ENCODE peak calls at places on chromosomes 5 and 9, in nine cellular contexts. One of them, this sample, is unnamed.

GRCh38 chr5:103475629-103476240 is 86.9 kb downstream of the NUDT12 start:
- DNase-seq in activated T-helper 2 cell treated with anti-CD3 and anti-CD28 coated beads, Interferon-gamma antibody, Interleukin-2, Interleukin-4, amounts not matched to agents 10 μg/mL and 5 μg/mL and 100 μg/mL, durations not matched to agents 14 hours and 24 hours and 36 hours: no peak
- DNase-seq in A549: peak
- DNase-seq in colonic mucosa: no peak
- DNase-seq in stimulated activated CD8-positive, alpha-beta memory T cell treated with anti-CD3 and anti-CD28 coated beads, Interleukin-15, amount 100 ng/mL, for 1 hour: no peak
- DNase-seq in M059J: peak
- DNase-seq in AG09319: no peak
- DNase-seq in stimulated activated naive CD8-positive, alpha-beta T cell treated with anti-CD3 and anti-CD28 coated beads, Interleukin-15, Interleukin-2, amounts not matched to agents 100 U/mL and 50 U/mL, for 24 hours: no peak
- DNase-seq in H1: no peak
- DNase-seq in this sample: peak

GRCh38 chr5:392431-392988 is 50.5 kb upstream of the EXOC3 start:
- DNase-seq in activated T-helper 2 cell treated with anti-CD3 and anti-CD28 coated beads, Interferon-gamma antibody, Interleukin-2, Interleukin-4, amounts not matched to agents 10 μg/mL and 5 μg/mL and 100 μg/mL, durations not matched to agents 14 hours and 24 hours and 36 hours: peak
- DNase-seq in H1: peak
- DNase-seq in A549: peak
- DNase-seq in AG09319: no peak
- DNase-seq in stimulated activated CD8-positive, alpha-beta memory T cell treated with anti-CD3 and anti-CD28 coated beads, Interleukin-15, amount 100 ng/mL, for 1 hour: peak
- DNase-seq in M059J: peak
- DNase-seq in stimulated activated naive CD8-positive, alpha-beta T cell treated with anti-CD3 and anti-CD28 coated beads, Interleukin-15, Interleukin-2, amounts not matched to agents 100 U/mL and 50 U/mL, for 24 hours: peak
- DNase-seq in colonic mucosa: peak
- DNase-seq in this sample: no peak

GRCh38 chr5:2591777-2592453 is 159.6 kb downstream of the IRX2 start:
- DNase-seq in A549: no peak
- DNase-seq in M059J: no peak
- DNase-seq in colonic mucosa: no peak
- DNase-seq in stimulated activated CD8-positive, alpha-beta memory T cell treated with anti-CD3 and anti-CD28 coated beads, Interleukin-15, amount 100 ng/mL, for 1 hour: no peak
- DNase-seq in stimulated activated naive CD8-positive, alpha-beta T cell treated with anti-CD3 and anti-CD28 coated beads, Interleukin-15, Interleukin-2, amounts not matched to agents 100 U/mL and 50 U/mL, for 24 hours: no peak
- DNase-seq in AG09319: no peak
- DNase-seq in H1: no peak
- DNase-seq in activated T-helper 2 cell treated with anti-CD3 and anti-CD28 coated beads, Interferon-gamma antibody, Interleukin-2, Interleukin-4, amounts not matched to agents 10 μg/mL and 5 μg/mL and 100 μg/mL, durations not matched to agents 14 hours and 24 hours and 36 hours: no peak
- DNase-seq in this sample: no peak

GRCh38 chr5:136023935-136024645 is 4.7 kb upstream of the TGFBI start:
- DNase-seq in M059J: peak
- DNase-seq in A549: no peak
- DNase-seq in activated T-helper 2 cell treated with anti-CD3 and anti-CD28 coated beads, Interferon-gamma antibody, Interleukin-2, Interleukin-4, amounts not matched to agents 10 μg/mL and 5 μg/mL and 100 μg/mL, durations not matched to agents 14 hours and 24 hours and 36 hours: no peak
- DNase-seq in colonic mucosa: no peak
- DNase-seq in AG09319: peak
- DNase-seq in stimulated activated naive CD8-positive, alpha-beta T cell treated with anti-CD3 and anti-CD28 coated beads, Interleukin-15, Interleukin-2, amounts not matched to agents 100 U/mL and 50 U/mL, for 24 hours: no peak
- DNase-seq in stimulated activated CD8-positive, alpha-beta memory T cell treated with anti-CD3 and anti-CD28 coated beads, Interleukin-15, amount 100 ng/mL, for 1 hour: no peak
- DNase-seq in H1: no peak
- DNase-seq in this sample: no peak

GRCh38 chr5:41414598-41414997 is 95.8 kb downstream of the PLCXD3 start:
- DNase-seq in activated T-helper 2 cell treated with anti-CD3 and anti-CD28 coated beads, Interferon-gamma antibody, Interleukin-2, Interleukin-4, amounts not matched to agents 10 μg/mL and 5 μg/mL and 100 μg/mL, durations not matched to agents 14 hours and 24 hours and 36 hours: no peak
- DNase-seq in AG09319: peak
- DNase-seq in M059J: peak
- DNase-seq in stimulated activated CD8-positive, alpha-beta memory T cell treated with anti-CD3 and anti-CD28 coated beads, Interleukin-15, amount 100 ng/mL, for 1 hour: no peak
- DNase-seq in A549: peak
- DNase-seq in colonic mucosa: no peak
- DNase-seq in stimulated activated naive CD8-positive, alpha-beta T cell treated with anti-CD3 and anti-CD28 coated beads, Interleukin-15, Interleukin-2, amounts not matched to agents 100 U/mL and 50 U/mL, for 24 hours: no peak
- DNase-seq in H1: no peak
- DNase-seq in this sample: no peak

GRCh38 chr5:81238460-81238859 is 5.3 kb downstream of the CKMT2 start:
- DNase-seq in stimulated activated naive CD8-positive, alpha-beta T cell treated with anti-CD3 and anti-CD28 coated beads, Interleukin-15, Interleukin-2, amounts not matched to agents 100 U/mL and 50 U/mL, for 24 hours: no peak
- DNase-seq in activated T-helper 2 cell treated with anti-CD3 and anti-CD28 coated beads, Interferon-gamma antibody, Interleukin-2, Interleukin-4, amounts not matched to agents 10 μg/mL and 5 μg/mL and 100 μg/mL, durations not matched to agents 14 hours and 24 hours and 36 hours: no peak
- DNase-seq in stimulated activated CD8-positive, alpha-beta memory T cell treated with anti-CD3 and anti-CD28 coated beads, Interleukin-15, amount 100 ng/mL, for 1 hour: no peak
- DNase-seq in AG09319: no peak
- DNase-seq in M059J: no peak
- DNase-seq in colonic mucosa: no peak
- DNase-seq in H1: no peak
- DNase-seq in A549: no peak
- DNase-seq in this sample: no peak

GRCh38 chr5:126888180-126888579 is 111.2 kb downstream of the LMNB1 start:
- DNase-seq in A549: no peak
- DNase-seq in colonic mucosa: no peak
- DNase-seq in activated T-helper 2 cell treated with anti-CD3 and anti-CD28 coated beads, Interferon-gamma antibody, Interleukin-2, Interleukin-4, amounts not matched to agents 10 μg/mL and 5 μg/mL and 100 μg/mL, durations not matched to agents 14 hours and 24 hours and 36 hours: no peak
- DNase-seq in stimulated activated naive CD8-positive, alpha-beta T cell treated with anti-CD3 and anti-CD28 coated beads, Interleukin-15, Interleukin-2, amounts not matched to agents 100 U/mL and 50 U/mL, for 24 hours: no peak
- DNase-seq in H1: no peak
- DNase-seq in M059J: no peak
- DNase-seq in stimulated activated CD8-positive, alpha-beta memory T cell treated with anti-CD3 and anti-CD28 coated beads, Interleukin-15, amount 100 ng/mL, for 1 hour: no peak
- DNase-seq in AG09319: no peak
- DNase-seq in this sample: no peak

GRCh38 chr5:44046581-44047327 is 342.5 kb downstream of the FGF10 start:
- DNase-seq in AG09319: no peak
- DNase-seq in M059J: no peak
- DNase-seq in stimulated activated CD8-positive, alpha-beta memory T cell treated with anti-CD3 and anti-CD28 coated beads, Interleukin-15, amount 100 ng/mL, for 1 hour: no peak
- DNase-seq in activated T-helper 2 cell treated with anti-CD3 and anti-CD28 coated beads, Interferon-gamma antibody, Interleukin-2, Interleukin-4, amounts not matched to agents 10 μg/mL and 5 μg/mL and 100 μg/mL, durations not matched to agents 14 hours and 24 hours and 36 hours: no peak
- DNase-seq in colonic mucosa: peak
- DNase-seq in A549: no peak
- DNase-seq in stimulated activated naive CD8-positive, alpha-beta T cell treated with anti-CD3 and anti-CD28 coated beads, Interleukin-15, Interleukin-2, amounts not matched to agents 100 U/mL and 50 U/mL, for 24 hours: no peak
- DNase-seq in H1: no peak
- DNase-seq in this sample: no peak

GRCh38 chr5:63213256-63213655 is 634.6 kb downstream of the LRRC70 start:
- DNase-seq in AG09319: no peak
- DNase-seq in activated T-helper 2 cell treated with anti-CD3 and anti-CD28 coated beads, Interferon-gamma antibody, Interleukin-2, Interleukin-4, amounts not matched to agents 10 μg/mL and 5 μg/mL and 100 μg/mL, durations not matched to agents 14 hours and 24 hours and 36 hours: no peak
- DNase-seq in H1: no peak
- DNase-seq in stimulated activated naive CD8-positive, alpha-beta T cell treated with anti-CD3 and anti-CD28 coated beads, Interleukin-15, Interleukin-2, amounts not matched to agents 100 U/mL and 50 U/mL, for 24 hours: no peak
- DNase-seq in M059J: no peak
- DNase-seq in A549: no peak
- DNase-seq in stimulated activated CD8-positive, alpha-beta memory T cell treated with anti-CD3 and anti-CD28 coated beads, Interleukin-15, amount 100 ng/mL, for 1 hour: no peak
- DNase-seq in colonic mucosa: no peak
- DNase-seq in this sample: no peak

GRCh38 chr9:136566899-136567298 is 21.1 kb upstream of the NOTCH1 start:
- DNase-seq in AG09319: no peak
- DNase-seq in stimulated activated CD8-positive, alpha-beta memory T cell treated with anti-CD3 and anti-CD28 coated beads, Interleukin-15, amount 100 ng/mL, for 1 hour: no peak
- DNase-seq in A549: no peak
- DNase-seq in colonic mucosa: no peak
- DNase-seq in M059J: peak
- DNase-seq in activated T-helper 2 cell treated with anti-CD3 and anti-CD28 coated beads, Interferon-gamma antibody, Interleukin-2, Interleukin-4, amounts not matched to agents 10 μg/mL and 5 μg/mL and 100 μg/mL, durations not matched to agents 14 hours and 24 hours and 36 hours: no peak
- DNase-seq in stimulated activated naive CD8-positive, alpha-beta T cell treated with anti-CD3 and anti-CD28 coated beads, Interleukin-15, Interleukin-2, amounts not matched to agents 100 U/mL and 50 U/mL, for 24 hours: no peak
- DNase-seq in H1: no peak
- DNase-seq in this sample: no peak

GRCh38 chr9:109733690-109734089 is 46.3 kb upstream of the PALM2AKAP2 start:
- DNase-seq in activated T-helper 2 cell treated with anti-CD3 and anti-CD28 coated beads, Interferon-gamma antibody, Interleukin-2, Interleukin-4, amounts not matched to agents 10 μg/mL and 5 μg/mL and 100 μg/mL, durations not matched to agents 14 hours and 24 hours and 36 hours: no peak
- DNase-seq in colonic mucosa: no peak
- DNase-seq in AG09319: no peak
- DNase-seq in H1: no peak
- DNase-seq in stimulated activated CD8-positive, alpha-beta memory T cell treated with anti-CD3 and anti-CD28 coated beads, Interleukin-15, amount 100 ng/mL, for 1 hour: no peak
- DNase-seq in A549: no peak
- DNase-seq in M059J: peak
- DNase-seq in stimulated activated naive CD8-positive, alpha-beta T cell treated with anti-CD3 and anti-CD28 coated beads, Interleukin-15, Interleukin-2, amounts not matched to agents 100 U/mL and 50 U/mL, for 24 hours: no peak
- DNase-seq in this sample: no peak

GRCh38 chr9:81363916-81364480 is 325.3 kb downstream of the TLE1 start:
- DNase-seq in stimulated activated naive CD8-positive, alpha-beta T cell treated with anti-CD3 and anti-CD28 coated beads, Interleukin-15, Interleukin-2, amounts not matched to agents 100 U/mL and 50 U/mL, for 24 hours: no peak
- DNase-seq in H1: no peak
- DNase-seq in A549: no peak
- DNase-seq in AG09319: no peak
- DNase-seq in stimulated activated CD8-positive, alpha-beta memory T cell treated with anti-CD3 and anti-CD28 coated beads, Interleukin-15, amount 100 ng/mL, for 1 hour: no peak
- DNase-seq in M059J: peak
- DNase-seq in colonic mucosa: no peak
- DNase-seq in activated T-helper 2 cell treated with anti-CD3 and anti-CD28 coated beads, Interferon-gamma antibody, Interleukin-2, Interleukin-4, amounts not matched to agents 10 μg/mL and 5 μg/mL and 100 μg/mL, durations not matched to agents 14 hours and 24 hours and 36 hours: no peak
- DNase-seq in this sample: no peak

GRCh38 chr9:120538339-120538738 is 41.6 kb downstream of the CDK5RAP2 start:
- DNase-seq in M059J: peak
- DNase-seq in AG09319: no peak
- DNase-seq in activated T-helper 2 cell treated with anti-CD3 and anti-CD28 coated beads, Interferon-gamma antibody, Interleukin-2, Interleukin-4, amounts not matched to agents 10 μg/mL and 5 μg/mL and 100 μg/mL, durations not matched to agents 14 hours and 24 hours and 36 hours: no peak
- DNase-seq in H1: no peak
- DNase-seq in colonic mucosa: no peak
- DNase-seq in stimulated activated naive CD8-positive, alpha-beta T cell treated with anti-CD3 and anti-CD28 coated beads, Interleukin-15, Interleukin-2, amounts not matched to agents 100 U/mL and 50 U/mL, for 24 hours: no peak
- DNase-seq in stimulated activated CD8-positive, alpha-beta memory T cell treated with anti-CD3 and anti-CD28 coated beads, Interleukin-15, amount 100 ng/mL, for 1 hour: no peak
- DNase-seq in A549: peak
- DNase-seq in this sample: no peak

GRCh38 chr5:141883184-141883947 is 5.2 kb upstream of the PCDH1 start:
- DNase-seq in stimulated activated CD8-positive, alpha-beta memory T cell treated with anti-CD3 and anti-CD28 coated beads, Interleukin-15, amount 100 ng/mL, for 1 hour: no peak
- DNase-seq in H1: peak
- DNase-seq in M059J: peak
- DNase-seq in A549: peak
- DNase-seq in stimulated activated naive CD8-positive, alpha-beta T cell treated with anti-CD3 and anti-CD28 coated beads, Interleukin-15, Interleukin-2, amounts not matched to agents 100 U/mL and 50 U/mL, for 24 hours: peak
- DNase-seq in activated T-helper 2 cell treated with anti-CD3 and anti-CD28 coated beads, Interferon-gamma antibody, Interleukin-2, Interleukin-4, amounts not matched to agents 10 μg/mL and 5 μg/mL and 100 μg/mL, durations not matched to agents 14 hours and 24 hours and 36 hours: no peak
- DNase-seq in AG09319: no peak
- DNase-seq in colonic mucosa: no peak
- DNase-seq in this sample: no peak

GRCh38 chr5:102223542-102224444 is 72.3 kb downstream of the SLCO4C1 start:
- DNase-seq in H1: no peak
- DNase-seq in stimulated activated CD8-positive, alpha-beta memory T cell treated with anti-CD3 and anti-CD28 coated beads, Interleukin-15, amount 100 ng/mL, for 1 hour: no peak
- DNase-seq in activated T-helper 2 cell treated with anti-CD3 and anti-CD28 coated beads, Interferon-gamma antibody, Interleukin-2, Interleukin-4, amounts not matched to agents 10 μg/mL and 5 μg/mL and 100 μg/mL, durations not matched to agents 14 hours and 24 hours and 36 hours: no peak
- DNase-seq in AG09319: no peak
- DNase-seq in stimulated activated naive CD8-positive, alpha-beta T cell treated with anti-CD3 and anti-CD28 coated beads, Interleukin-15, Interleukin-2, amounts not matched to agents 100 U/mL and 50 U/mL, for 24 hours: no peak
- DNase-seq in M059J: peak
- DNase-seq in colonic mucosa: no peak
- DNase-seq in A549: peak
- DNase-seq in this sample: peak

GRCh38 chr9:366620-367019 is 152.0 kb downstream of the DOCK8 start:
- DNase-seq in stimulated activated naive CD8-positive, alpha-beta T cell treated with anti-CD3 and anti-CD28 coated beads, Interleukin-15, Interleukin-2, amounts not matched to agents 100 U/mL and 50 U/mL, for 24 hours: no peak
- DNase-seq in M059J: no peak
- DNase-seq in colonic mucosa: no peak
- DNase-seq in A549: no peak
- DNase-seq in activated T-helper 2 cell treated with anti-CD3 and anti-CD28 coated beads, Interferon-gamma antibody, Interleukin-2, Interleukin-4, amounts not matched to agents 10 μg/mL and 5 μg/mL and 100 μg/mL, durations not matched to agents 14 hours and 24 hours and 36 hours: no peak
- DNase-seq in AG09319: no peak
- DNase-seq in H1: no peak
- DNase-seq in stimulated activated CD8-positive, alpha-beta memory T cell treated with anti-CD3 and anti-CD28 coated beads, Interleukin-15, amount 100 ng/mL, for 1 hour: no peak
- DNase-seq in this sample: no peak

GRCh38 chr9:71663931-71664459 is 104.3 kb downstream of the CEMIP2 start:
- DNase-seq in M059J: peak
- DNase-seq in colonic mucosa: no peak
- DNase-seq in stimulated activated naive CD8-positive, alpha-beta T cell treated with anti-CD3 and anti-CD28 coated beads, Interleukin-15, Interleukin-2, amounts not matched to agents 100 U/mL and 50 U/mL, for 24 hours: no peak
- DNase-seq in A549: no peak
- DNase-seq in H1: no peak
- DNase-seq in AG09319: no peak
- DNase-seq in stimulated activated CD8-positive, alpha-beta memory T cell treated with anti-CD3 and anti-CD28 coated beads, Interleukin-15, amount 100 ng/mL, for 1 hour: no peak
- DNase-seq in activated T-helper 2 cell treated with anti-CD3 and anti-CD28 coated beads, Interferon-gamma antibody, Interleukin-2, Interleukin-4, amounts not matched to agents 10 μg/mL and 5 μg/mL and 100 μg/mL, durations not matched to agents 14 hours and 24 hours and 36 hours: no peak
- DNase-seq in this sample: no peak

GRCh38 chr9:70519912-70520724 is 105.7 kb upstream of the KLF9 start:
- DNase-seq in stimulated activated naive CD8-positive, alpha-beta T cell treated with anti-CD3 and anti-CD28 coated beads, Interleukin-15, Interleukin-2, amounts not matched to agents 100 U/mL and 50 U/mL, for 24 hours: no peak
- DNase-seq in AG09319: no peak
- DNase-seq in H1: no peak
- DNase-seq in M059J: no peak
- DNase-seq in A549: no peak
- DNase-seq in colonic mucosa: no peak
- DNase-seq in stimulated activated CD8-positive, alpha-beta memory T cell treated with anti-CD3 and anti-CD28 coated beads, Interleukin-15, amount 100 ng/mL, for 1 hour: no peak
- DNase-seq in activated T-helper 2 cell treated with anti-CD3 and anti-CD28 coated beads, Interferon-gamma antibody, Interleukin-2, Interleukin-4, amounts not matched to agents 10 μg/mL and 5 μg/mL and 100 μg/mL, durations not matched to agents 14 hours and 24 hours and 36 hours: peak
- DNase-seq in this sample: no peak

GRCh38 chr5:74673011-74673790 is 11.8 kb upstream of the HEXB start:
- DNase-seq in stimulated activated naive CD8-positive, alpha-beta T cell treated with anti-CD3 and anti-CD28 coated beads, Interleukin-15, Interleukin-2, amounts not matched to agents 100 U/mL and 50 U/mL, for 24 hours: no peak
- DNase-seq in A549: peak
- DNase-seq in H1: no peak
- DNase-seq in M059J: peak
- DNase-seq in AG09319: peak
- DNase-seq in activated T-helper 2 cell treated with anti-CD3 and anti-CD28 coated beads, Interferon-gamma antibody, Interleukin-2, Interleukin-4, amounts not matched to agents 10 μg/mL and 5 μg/mL and 100 μg/mL, durations not matched to agents 14 hours and 24 hours and 36 hours: no peak
- DNase-seq in colonic mucosa: no peak
- DNase-seq in stimulated activated CD8-positive, alpha-beta memory T cell treated with anti-CD3 and anti-CD28 coated beads, Interleukin-15, amount 100 ng/mL, for 1 hour: no peak
- DNase-seq in this sample: no peak

GRCh38 chr5:56233230-56233629 is at the start of gene ANKRD55:
- DNase-seq in AG09319: no peak
- DNase-seq in activated T-helper 2 cell treated with anti-CD3 and anti-CD28 coated beads, Interferon-gamma antibody, Interleukin-2, Interleukin-4, amounts not matched to agents 10 μg/mL and 5 μg/mL and 100 μg/mL, durations not matched to agents 14 hours and 24 hours and 36 hours: no peak
- DNase-seq in stimulated activated CD8-positive, alpha-beta memory T cell treated with anti-CD3 and anti-CD28 coated beads, Interleukin-15, amount 100 ng/mL, for 1 hour: no peak
- DNase-seq in colonic mucosa: no peak
- DNase-seq in A549: no peak
- DNase-seq in stimulated activated naive CD8-positive, alpha-beta T cell treated with anti-CD3 and anti-CD28 coated beads, Interleukin-15, Interleukin-2, amounts not matched to agents 100 U/mL and 50 U/mL, for 24 hours: no peak
- DNase-seq in H1: no peak
- DNase-seq in M059J: no peak
- DNase-seq in this sample: no peak

GRCh38 chr5:134083517-134083916 is 31.0 kb upstream of the TCF7 start:
- DNase-seq in colonic mucosa: no peak
- DNase-seq in H1: no peak
- DNase-seq in AG09319: no peak
- DNase-seq in activated T-helper 2 cell treated with anti-CD3 and anti-CD28 coated beads, Interferon-gamma antibody, Interleukin-2, Interleukin-4, amounts not matched to agents 10 μg/mL and 5 μg/mL and 100 μg/mL, durations not matched to agents 14 hours and 24 hours and 36 hours: no peak
- DNase-seq in M059J: peak
- DNase-seq in A549: no peak
- DNase-seq in stimulated activated naive CD8-positive, alpha-beta T cell treated with anti-CD3 and anti-CD28 coated beads, Interleukin-15, Interleukin-2, amounts not matched to agents 100 U/mL and 50 U/mL, for 24 hours: no peak
- DNase-seq in stimulated activated CD8-positive, alpha-beta memory T cell treated with anti-CD3 and anti-CD28 coated beads, Interleukin-15, amount 100 ng/mL, for 1 hour: no peak
- DNase-seq in this sample: no peak

GRCh38 chr9:132548971-132549649 is 33.3 kb upstream of the BARHL1 start:
- DNase-seq in activated T-helper 2 cell treated with anti-CD3 and anti-CD28 coated beads, Interferon-gamma antibody, Interleukin-2, Interleukin-4, amounts not matched to agents 10 μg/mL and 5 μg/mL and 100 μg/mL, durations not matched to agents 14 hours and 24 hours and 36 hours: no peak
- DNase-seq in stimulated activated CD8-positive, alpha-beta memory T cell treated with anti-CD3 and anti-CD28 coated beads, Interleukin-15, amount 100 ng/mL, for 1 hour: no peak
- DNase-seq in M059J: peak
- DNase-seq in stimulated activated naive CD8-positive, alpha-beta T cell treated with anti-CD3 and anti-CD28 coated beads, Interleukin-15, Interleukin-2, amounts not matched to agents 100 U/mL and 50 U/mL, for 24 hours: no peak
- DNase-seq in colonic mucosa: no peak
- DNase-seq in AG09319: no peak
- DNase-seq in A549: no peak
- DNase-seq in H1: no peak
- DNase-seq in this sample: no peak

GRCh38 chr5:98258939-98259338 is 514.5 kb upstream of the RGMB start:
- DNase-seq in activated T-helper 2 cell treated with anti-CD3 and anti-CD28 coated beads, Interferon-gamma antibody, Interleukin-2, Interleukin-4, amounts not matched to agents 10 μg/mL and 5 μg/mL and 100 μg/mL, durations not matched to agents 14 hours and 24 hours and 36 hours: no peak
- DNase-seq in stimulated activated naive CD8-positive, alpha-beta T cell treated with anti-CD3 and anti-CD28 coated beads, Interleukin-15, Interleukin-2, amounts not matched to agents 100 U/mL and 50 U/mL, for 24 hours: no peak
- DNase-seq in colonic mucosa: no peak
- DNase-seq in M059J: peak
- DNase-seq in H1: no peak
- DNase-seq in stimulated activated CD8-positive, alpha-beta memory T cell treated with anti-CD3 and anti-CD28 coated beads, Interleukin-15, amount 100 ng/mL, for 1 hour: no peak
- DNase-seq in A549: no peak
- DNase-seq in AG09319: no peak
- DNase-seq in this sample: no peak

GRCh38 chr5:171589461-171589860 is 170.0 kb downstream of the FGF18 start:
- DNase-seq in colonic mucosa: peak
- DNase-seq in activated T-helper 2 cell treated with anti-CD3 and anti-CD28 coated beads, Interferon-gamma antibody, Interleukin-2, Interleukin-4, amounts not matched to agents 10 μg/mL and 5 μg/mL and 100 μg/mL, durations not matched to agents 14 hours and 24 hours and 36 hours: no peak
- DNase-seq in AG09319: no peak
- DNase-seq in M059J: no peak
- DNase-seq in stimulated activated CD8-positive, alpha-beta memory T cell treated with anti-CD3 and anti-CD28 coated beads, Interleukin-15, amount 100 ng/mL, for 1 hour: no peak
- DNase-seq in A549: no peak
- DNase-seq in H1: peak
- DNase-seq in stimulated activated naive CD8-positive, alpha-beta T cell treated with anti-CD3 and anti-CD28 coated beads, Interleukin-15, Interleukin-2, amounts not matched to agents 100 U/mL and 50 U/mL, for 24 hours: no peak
- DNase-seq in this sample: no peak

GRCh38 chr9:136403915-136404800 is 4.2 kb upstream of the SNAPC4 start:
- DNase-seq in stimulated activated CD8-positive, alpha-beta memory T cell treated with anti-CD3 and anti-CD28 coated beads, Interleukin-15, amount 100 ng/mL, for 1 hour: no peak
- DNase-seq in A549: no peak
- DNase-seq in stimulated activated naive CD8-positive, alpha-beta T cell treated with anti-CD3 and anti-CD28 coated beads, Interleukin-15, Interleukin-2, amounts not matched to agents 100 U/mL and 50 U/mL, for 24 hours: peak
- DNase-seq in M059J: no peak
- DNase-seq in AG09319: no peak
- DNase-seq in H1: no peak
- DNase-seq in colonic mucosa: no peak
- DNase-seq in activated T-helper 2 cell treated with anti-CD3 and anti-CD28 coated beads, Interferon-gamma antibody, Interleukin-2, Interleukin-4, amounts not matched to agents 10 μg/mL and 5 μg/mL and 100 μg/mL, durations not matched to agents 14 hours and 24 hours and 36 hours: no peak
- DNase-seq in this sample: no peak

GRCh38 chr5:138491284-138491648 is 26.0 kb downstream of the EGR1 start:
- DNase-seq in stimulated activated CD8-positive, alpha-beta memory T cell treated with anti-CD3 and anti-CD28 coated beads, Interleukin-15, amount 100 ng/mL, for 1 hour: no peak
- DNase-seq in colonic mucosa: no peak
- DNase-seq in H1: no peak
- DNase-seq in stimulated activated naive CD8-positive, alpha-beta T cell treated with anti-CD3 and anti-CD28 coated beads, Interleukin-15, Interleukin-2, amounts not matched to agents 100 U/mL and 50 U/mL, for 24 hours: no peak
- DNase-seq in A549: no peak
- DNase-seq in activated T-helper 2 cell treated with anti-CD3 and anti-CD28 coated beads, Interferon-gamma antibody, Interleukin-2, Interleukin-4, amounts not matched to agents 10 μg/mL and 5 μg/mL and 100 μg/mL, durations not matched to agents 14 hours and 24 hours and 36 hours: no peak
- DNase-seq in AG09319: no peak
- DNase-seq in M059J: no peak
- DNase-seq in this sample: no peak

GRCh38 chr5:109083937-109084336 is 325.8 kb downstream of the PJA2 start:
- DNase-seq in H1: no peak
- DNase-seq in A549: no peak
- DNase-seq in AG09319: no peak
- DNase-seq in stimulated activated naive CD8-positive, alpha-beta T cell treated with anti-CD3 and anti-CD28 coated beads, Interleukin-15, Interleukin-2, amounts not matched to agents 100 U/mL and 50 U/mL, for 24 hours: no peak
- DNase-seq in colonic mucosa: no peak
- DNase-seq in M059J: no peak
- DNase-seq in stimulated activated CD8-positive, alpha-beta memory T cell treated with anti-CD3 and anti-CD28 coated beads, Interleukin-15, amount 100 ng/mL, for 1 hour: no peak
- DNase-seq in activated T-helper 2 cell treated with anti-CD3 and anti-CD28 coated beads, Interferon-gamma antibody, Interleukin-2, Interleukin-4, amounts not matched to agents 10 μg/mL and 5 μg/mL and 100 μg/mL, durations not matched to agents 14 hours and 24 hours and 36 hours: no peak
- DNase-seq in this sample: no peak

GRCh38 chr5:94432499-94432898 is 185.9 kb downstream of the KIAA0825 start:
- DNase-seq in AG09319: no peak
- DNase-seq in M059J: peak
- DNase-seq in stimulated activated naive CD8-positive, alpha-beta T cell treated with anti-CD3 and anti-CD28 coated beads, Interleukin-15, Interleukin-2, amounts not matched to agents 100 U/mL and 50 U/mL, for 24 hours: no peak
- DNase-seq in stimulated activated CD8-positive, alpha-beta memory T cell treated with anti-CD3 and anti-CD28 coated beads, Interleukin-15, amount 100 ng/mL, for 1 hour: no peak
- DNase-seq in H1: no peak
- DNase-seq in colonic mucosa: no peak
- DNase-seq in activated T-helper 2 cell treated with anti-CD3 and anti-CD28 coated beads, Interferon-gamma antibody, Interleukin-2, Interleukin-4, amounts not matched to agents 10 μg/mL and 5 μg/mL and 100 μg/mL, durations not matched to agents 14 hours and 24 hours and 36 hours: no peak
- DNase-seq in A549: no peak
- DNase-seq in this sample: no peak

GRCh38 chr5:81233080-81233634 is at the start of gene CKMT2:
- DNase-seq in A549: no peak
- DNase-seq in activated T-helper 2 cell treated with anti-CD3 and anti-CD28 coated beads, Interferon-gamma antibody, Interleukin-2, Interleukin-4, amounts not matched to agents 10 μg/mL and 5 μg/mL and 100 μg/mL, durations not matched to agents 14 hours and 24 hours and 36 hours: no peak
- DNase-seq in H1: peak
- DNase-seq in colonic mucosa: peak
- DNase-seq in AG09319: no peak
- DNase-seq in M059J: no peak
- DNase-seq in stimulated activated naive CD8-positive, alpha-beta T cell treated with anti-CD3 and anti-CD28 coated beads, Interleukin-15, Interleukin-2, amounts not matched to agents 100 U/mL and 50 U/mL, for 24 hours: no peak
- DNase-seq in stimulated activated CD8-positive, alpha-beta memory T cell treated with anti-CD3 and anti-CD28 coated beads, Interleukin-15, amount 100 ng/mL, for 1 hour: no peak
- DNase-seq in this sample: no peak

GRCh38 chr9:8872802-8873201 is 1073.2 kb upstream of the DMAC1 start:
- DNase-seq in activated T-helper 2 cell treated with anti-CD3 and anti-CD28 coated beads, Interferon-gamma antibody, Interleukin-2, Interleukin-4, amounts not matched to agents 10 μg/mL and 5 μg/mL and 100 μg/mL, durations not matched to agents 14 hours and 24 hours and 36 hours: no peak
- DNase-seq in colonic mucosa: no peak
- DNase-seq in M059J: no peak
- DNase-seq in H1: no peak
- DNase-seq in stimulated activated naive CD8-positive, alpha-beta T cell treated with anti-CD3 and anti-CD28 coated beads, Interleukin-15, Interleukin-2, amounts not matched to agents 100 U/mL and 50 U/mL, for 24 hours: no peak
- DNase-seq in stimulated activated CD8-positive, alpha-beta memory T cell treated with anti-CD3 and anti-CD28 coated beads, Interleukin-15, amount 100 ng/mL, for 1 hour: no peak
- DNase-seq in AG09319: no peak
- DNase-seq in A549: no peak
- DNase-seq in this sample: no peak